ENCODE peak calls at places on chromosome 21, in seven cellular contexts. O is body of pancreas, R is sigmoid colon, L is testis, N is lower leg skin, Z is tibial nerve, C is uterus. P is an unnamed sample.

GRCh38 chr21:26835027-26835713 is 10.0 kb downstream of the ADAMTS1 start:
- DNase-seq in O (no peak), R (peak), L (no peak), N (no peak), Z (no peak), C (no peak), P (no peak)

GRCh38 chr21:45085700-45086099 is 11.3 kb downstream of the ADARB1 start:
- DNase-seq in O (no peak), R (no peak), L (no peak), N (no peak), Z (no peak), C (no peak), P (no peak)

GRCh38 chr21:17732306-17732705 is 86.8 kb downstream of the C21orf91 start:
- DNase-seq in O (no peak), R (no peak), L (no peak), N (no peak), Z (no peak), C (no peak), P (no peak)

GRCh38 chr21:42088148-42088547 is 17.0 kb downstream of the UMODL1 start:
- DNase-seq in O (no peak), R (no peak), L (no peak), N (no peak), Z (no peak), C (no peak), P (no peak)

GRCh38 chr21:44965251-44966022 is 25.6 kb downstream of the SLX9 start:
- DNase-seq in O (no peak), R (no peak), L (no peak), N (no peak), Z (no peak), C (no peak), P (no peak)

GRCh38 chr21:25243809-25244208 is 363.5 kb downstream of the MRPL39 start:
- DNase-seq in O (no peak), R (no peak), L (no peak), N (no peak), Z (no peak), C (no peak), P (no peak)

GRCh38 chr21:40254540-40255455 is 387.6 kb downstream of the PCP4 start:
- DNase-seq in O (no peak), R (no peak), L (no peak), N (no peak), Z (no peak), C (no peak), P (peak)

GRCh38 chr21:25424045-25424444 is 183.2 kb downstream of the MRPL39 start:
- DNase-seq in O (no peak), R (no peak), L (no peak), N (no peak), Z (no peak), C (no peak), P (no peak)

GRCh38 chr21:40732998-40733397 is 114.0 kb downstream of the DSCAM start:
- DNase-seq in O (no peak), R (no peak), L (no peak), N (no peak), Z (no peak), C (no peak), P (no peak)

GRCh38 chr21:40070871-40071270 is 203.6 kb downstream of the PCP4 start:
- DNase-seq in O (no peak), R (peak), L (no peak), N (no peak), Z (no peak), C (no peak), P (no peak)

GRCh38 chr21:19510057-19510456 is 1106.5 kb upstream of the TMPRSS15 start:
- DNase-seq in O (no peak), R (no peak), L (no peak), N (no peak), Z (no peak), C (no peak), P (no peak)

GRCh38 chr21:45421071-45421845 is 16.3 kb downstream of the COL18A1 start:
- DNase-seq in O (peak), R (peak), L (no peak), N (no peak), Z (no peak), C (no peak), P (no peak)

GRCh38 chr21:39976805-39977204 is 109.6 kb downstream of the PCP4 start:
- DNase-seq in O (no peak), R (no peak), L (peak), N (no peak), Z (no peak), C (no peak), P (no peak)

GRCh38 chr21:27129215-27129614 is 162.3 kb upstream of the ADAMTS5 start:
- DNase-seq in O (no peak), R (no peak), L (no peak), N (no peak), Z (no peak), C (no peak), P (no peak)

GRCh38 chr21:31107871-31108270 is 69.6 kb upstream of the KRTAP19-8 start:
- DNase-seq in O (no peak), R (no peak), L (no peak), N (no peak), Z (no peak), C (no peak), P (no peak)

GRCh38 chr21:16071761-16072160 is 342.0 kb downstream of the USP25 start:
- DNase-seq in O (no peak), R (no peak), L (no peak), N (no peak), Z (no peak), C (no peak), P (no peak)

GRCh38 chr21:31484219-31484618 is 140.2 kb upstream of the TIAM1 start:
- DNase-seq in O (no peak), R (no peak), L (no peak), N (no peak), Z (no peak), C (no peak), P (no peak)

GRCh38 chr21:41419921-41420862 is 5.8 kb upstream of the MX1 start:
- DNase-seq in O (peak), R (peak), L (peak), N (peak), Z (peak), C (peak), P (peak)

GRCh38 chr21:31498985-31499384 is 154.9 kb upstream of the TIAM1 start:
- DNase-seq in O (no peak), R (no peak), L (no peak), N (no peak), Z (no peak), C (no peak), P (no peak)

GRCh38 chr21:46118305-46118870 is 20.5 kb downstream of the COL6A2 start:
- DNase-seq in O (peak), R (peak), L (peak), N (no peak), Z (peak), C (peak), P (no peak)

GRCh38 chr21:16419188-16419874 is 689.5 kb downstream of the USP25 start:
- DNase-seq in O (peak), R (peak), L (peak), N (peak), Z (peak), C (peak), P (peak)

GRCh38 chr21:17476006-17476405 is 36.8 kb upstream of the CXADR start:
- DNase-seq in O (peak), R (no peak), L (peak), N (peak), Z (no peak), C (no peak), P (no peak)

GRCh38 chr21:46325073-46325912 is 1.3 kb downstream of the PCNT start:
- DNase-seq in O (peak), R (peak), L (peak), N (no peak), Z (no peak), C (peak), P (no peak)

GRCh38 chr21:17673261-17674020 is 60.7 kb upstream of the BTG3 start:
- DNase-seq in O (no peak), R (no peak), L (peak), N (no peak), Z (no peak), C (no peak), P (no peak)

GRCh38 chr21:44759628-44760285 is 41.9 kb downstream of the UBE2G2 start:
- DNase-seq in O (no peak), R (no peak), L (no peak), N (no peak), Z (no peak), C (no peak), P (no peak)

GRCh38 chr21:41545500-41546359 is 37.8 kb upstream of the TMPRSS2 start:
- DNase-seq in O (no peak), R (no peak), L (no peak), N (no peak), Z (no peak), C (no peak), P (no peak)

GRCh38 chr21:41879190-41879998 is at the start of gene PRDM15:
- DNase-seq in O (peak), R (peak), L (peak), N (peak), Z (peak), C (peak), P (no peak)

GRCh38 chr21:42663200-42663483 is 9.7 kb downstream of the PDE9A start:
- DNase-seq in O (no peak), R (no peak), L (no peak), N (no peak), Z (no peak), C (no peak), P (no peak)

GRCh38 chr21:43858806-43859648 is 6.0 kb upstream of the AGPAT3 start:
- DNase-seq in O (no peak), R (peak), L (no peak), N (no peak), Z (no peak), C (no peak), P (no peak)

GRCh38 chr21:46431884-46432488 is 26.7 kb upstream of the DIP2A start:
- DNase-seq in O (no peak), R (no peak), L (peak), N (no peak), Z (no peak), C (no peak), P (no peak)

GRCh38 chr21:28927122-28927521 is 65.6 kb downstream of the LTN1 start:
- DNase-seq in O (no peak), R (no peak), L (no peak), N (no peak), Z (no peak), C (no peak), P (no peak)
- TF ChIP-seq POLR2A in O (no peak), R (no peak), L (no peak), N (no peak), Z (no peak), C (no peak), P (no peak)

DNA sequence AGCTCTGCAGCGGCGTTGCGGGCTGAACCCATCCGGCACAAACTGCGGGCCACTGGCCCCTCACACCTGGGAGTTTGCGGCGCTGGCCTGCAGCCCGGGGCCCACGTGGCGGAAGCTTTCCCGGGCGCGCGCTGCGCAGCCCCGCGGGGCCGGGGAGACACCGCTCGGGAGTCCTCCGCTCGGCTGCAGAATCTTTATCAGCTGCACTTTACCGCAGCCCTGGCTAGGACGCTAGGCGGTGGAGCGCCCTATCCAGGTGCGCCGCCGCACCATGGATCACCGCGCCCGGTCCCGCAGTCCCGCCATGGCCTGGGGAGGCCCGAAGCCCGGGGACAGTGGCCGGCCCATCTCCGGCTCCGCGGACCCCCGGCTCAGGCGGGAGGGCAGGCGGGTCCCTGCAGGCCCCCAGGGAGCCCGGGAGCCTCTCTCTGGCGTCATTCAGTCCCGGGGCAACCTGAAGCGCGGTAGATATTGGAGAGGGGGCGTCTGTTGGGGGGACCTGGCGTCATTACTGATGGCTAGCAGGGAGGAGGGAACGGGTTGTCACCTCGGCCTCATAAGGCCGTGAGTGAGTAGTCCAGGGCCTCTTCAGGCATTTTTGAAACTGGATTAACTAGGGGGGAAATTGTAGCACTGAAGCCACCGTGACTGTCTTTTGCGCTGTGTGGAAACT is 5.7 kb upstream of the OLIG2 start:
- DNase-seq in O (no peak), R (no peak), L (no peak), N (no peak), Z (no peak), C (no peak), P (no peak)
- H3K4me3 ChIP-seq in O (no peak), R (no peak), L (peak), N (no peak), Z (peak), C (no peak), P (peak)

DNA sequence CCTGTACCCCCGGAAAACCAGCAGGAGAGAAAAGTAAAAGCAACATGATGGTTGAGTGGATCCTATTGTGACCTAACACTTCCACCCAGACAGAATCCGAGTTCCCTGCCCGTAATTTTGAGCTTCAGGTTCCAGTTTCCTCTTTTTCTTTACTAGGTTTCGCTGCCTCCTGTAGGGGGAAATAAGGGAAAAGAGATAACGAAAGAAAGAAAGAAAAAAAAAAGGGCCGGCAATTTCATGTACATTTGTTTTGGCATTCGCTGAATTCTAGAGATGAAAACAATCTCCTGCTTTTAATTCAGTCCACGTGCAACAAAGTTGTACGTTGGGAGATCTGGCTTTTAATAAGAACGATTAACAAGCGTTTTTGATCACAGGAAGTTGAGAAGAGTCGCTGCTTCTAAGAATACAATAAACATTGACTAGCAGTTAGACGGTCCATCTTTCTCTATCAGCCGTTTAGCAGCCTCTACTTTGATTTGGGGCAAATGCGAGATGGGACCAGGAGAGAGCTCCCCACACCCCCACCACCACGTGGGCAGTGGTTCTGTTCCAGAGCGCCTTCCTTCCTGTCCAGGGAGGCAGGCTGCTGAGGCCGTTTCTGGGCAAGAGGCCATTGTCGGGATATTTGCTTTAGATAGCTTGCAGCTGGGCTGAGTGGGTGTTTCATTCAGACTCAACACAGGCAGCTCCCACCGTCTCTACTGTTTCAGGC is 155.9 kb upstream of the RUNX1 start:
- DNase-seq in O (peak), R (peak), L (peak), N (peak), Z (peak), C (peak), P (no peak)
- TF ChIP-seq POLR2A in O (no peak), R (no peak), L (no peak), N (no peak), Z (no peak), C (no peak), P (no peak)

DNA sequence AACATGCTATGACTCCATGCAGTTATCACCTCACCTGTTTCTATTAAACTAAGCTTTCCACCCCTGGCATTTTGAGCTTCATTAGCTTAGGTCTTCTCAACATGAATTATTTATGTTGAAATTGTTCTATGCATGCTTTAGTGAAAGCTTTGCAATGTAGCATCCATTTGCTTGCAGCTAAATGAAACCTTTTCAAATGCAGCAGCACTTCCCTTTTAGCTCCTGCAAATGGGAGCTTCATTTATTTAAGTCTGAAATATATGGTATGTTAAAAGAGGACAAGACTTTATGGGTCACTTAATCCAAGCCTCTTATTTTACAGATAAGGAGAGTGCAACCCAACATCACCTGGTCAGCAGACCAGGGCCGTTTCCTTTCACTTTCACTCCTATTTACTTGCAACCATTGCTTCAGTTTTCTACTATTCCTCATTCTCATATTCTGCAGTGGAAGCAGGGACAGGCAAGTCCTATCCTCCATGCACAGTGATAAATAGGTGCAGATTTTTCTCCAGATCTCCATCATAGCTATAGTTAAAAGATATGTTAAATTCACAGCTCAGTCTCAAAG is 56.4 kb upstream of the SAMSN1 start:
- DNase-seq in O (no peak), R (no peak), L (no peak), N (no peak), Z (no peak), C (no peak), P (no peak)
- H3K4me3 ChIP-seq in O (no peak), R (no peak), L (no peak), N (no peak), Z (peak), C (no peak), P (no peak)

GRCh38 chr21:36732761-36733160 is 33.8 kb downstream of the SIM2 start:
- DNase-seq in O (no peak), R (no peak), L (no peak), N (no peak), Z (no peak), C (no peak), P (no peak)
- TF ChIP-seq POLR2A in O (no peak), R (no peak), L (no peak), N (no peak), Z (no peak), C (no peak), P (no peak)

DNA sequence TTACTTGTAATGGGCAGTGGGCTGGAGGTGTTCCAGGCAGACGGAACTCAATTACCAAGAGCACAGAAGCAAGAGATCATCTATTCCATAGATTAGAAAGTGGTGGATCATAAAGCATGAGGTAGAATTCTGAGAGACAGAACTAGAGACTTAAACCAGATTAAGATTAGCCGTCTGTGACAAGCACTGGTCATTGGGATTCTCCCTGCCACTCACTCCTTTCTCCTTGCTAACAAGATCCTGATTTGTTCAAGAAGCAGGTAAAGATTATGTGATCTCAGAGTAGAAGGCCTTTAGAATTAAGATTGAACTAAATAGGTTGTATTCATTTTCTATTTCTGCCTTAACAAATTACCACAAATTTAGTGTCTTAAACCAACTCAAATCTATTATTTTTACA is 1.5 kb upstream of the HSPA13 start:
- DNase-seq in O (no peak), R (no peak), L (no peak), N (no peak), Z (no peak), C (no peak), P (no peak)
- H3K4me3 ChIP-seq in O (no peak), R (no peak), L (peak), N (no peak), Z (no peak), C (no peak), P (no peak)